ENCODE peak calls at places on chromosomes 7 and 10, in nine cellular contexts. D is neural crest cell; G is fibroblast of mammary gland; B is WTC11; X is Panc1; H is stomach; A is Caco-2; R is CD4-positive, alpha-beta T cell; Z is astrocyte of the spinal cord. C is an unnamed sample.
A peak's percentile ranks its signal among the peaks of the same experiment; 100 is the strongest.

GRCh38 chr10:7471720-7472367 is 61.0 kb upstream of the SFMBT2 start:
- DNase-seq in D (no peak), G (no peak), B (no peak), X (no peak), H (no peak), A (no peak), R (no peak), Z (no peak), C (peak; percentile 26)

GRCh38 chr10:4498763-4499251 is 327.2 kb upstream of the AKR1E2 start:
- DNase-seq in D (no peak), G (peak; percentile 97), B (no peak), X (peak; percentile 10), H (no peak), A (no peak), R (no peak), Z (peak; percentile 95), C (no peak)

GRCh38 chr10:117555017-117555416 is 12.5 kb downstream of the EMX2 start:
- DNase-seq in D (no peak), G (no peak), B (no peak), X (no peak), H (no peak), A (no peak), R (no peak), Z (no peak), C (no peak)

GRCh38 chr10:34157501-34157900 is 657.6 kb downstream of the PARD3 start:
- DNase-seq in D (no peak), G (peak; percentile 88), B (no peak), X (no peak), H (no peak), A (no peak), R (no peak), Z (no peak), C (no peak)

GRCh38 chr7:83478601-83479000 is 170.3 kb downstream of the SEMA3E start:
- DNase-seq in D (no peak), G (no peak), B (no peak), X (no peak), H (no peak), A (no peak), R (no peak), Z (no peak), C (no peak)

GRCh38 chr7:121440857-121441503 is 44.9 kb upstream of the FAM3C start:
- DNase-seq in D (no peak), G (no peak), B (no peak), X (no peak), H (no peak), A (no peak), R (no peak), Z (no peak), C (no peak)

GRCh38 chr7:25636871-25637283 is 408.6 kb upstream of the NPVF start:
- DNase-seq in D (no peak), G (no peak), B (no peak), X (no peak), H (no peak), A (no peak), R (no peak), Z (no peak), C (no peak)

GRCh38 chr10:119762035-119762434 is 36.2 kb downstream of the INPP5F start:
- DNase-seq in D (no peak), G (no peak), B (no peak), X (no peak), H (no peak), A (no peak), R (no peak), Z (no peak), C (no peak)

DNA sequence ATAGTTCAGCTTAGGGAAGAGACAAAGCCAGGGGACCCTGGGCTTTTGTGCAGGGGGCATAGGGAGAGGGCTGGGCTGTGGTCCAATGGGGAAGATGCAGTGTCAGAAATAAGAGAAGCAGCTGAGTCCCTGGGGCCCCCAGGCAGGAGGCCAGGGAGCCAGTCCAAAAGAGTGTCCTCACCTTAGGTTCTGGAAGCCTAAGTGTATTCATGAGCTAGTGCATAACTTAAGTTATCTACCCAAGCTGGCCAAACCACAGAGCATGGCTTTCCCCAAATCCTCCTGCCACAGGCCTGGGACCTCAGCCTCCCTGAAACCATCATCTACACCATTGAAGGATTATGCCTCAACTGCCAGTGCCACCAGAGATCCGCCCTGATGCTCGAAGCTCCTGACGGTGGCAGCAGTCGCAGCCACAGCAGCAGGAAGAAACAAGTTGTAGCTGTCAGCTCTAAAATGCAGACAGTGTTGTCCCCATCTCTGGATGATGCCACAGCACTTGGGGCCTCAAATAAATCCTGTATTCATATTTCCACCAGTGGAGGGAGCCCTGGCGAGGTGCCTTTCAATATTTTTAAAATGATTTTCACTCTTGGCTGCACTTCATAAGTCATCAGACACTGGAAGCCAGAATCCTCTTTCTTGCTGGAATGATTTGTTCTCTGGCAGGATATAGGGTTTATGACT is 574.6 kb downstream of the GRID1 start:
- DNase-seq in D (no peak), G (peak; percentile 14), B (no peak), X (no peak), H (no peak), A (no peak), R (no peak), Z (peak; percentile 1), C (no peak)
- TF ChIP-seq CTCF in D (peak; percentile 39), G (peak; percentile 8), B (no peak), X (peak; percentile 59), H (no peak), A (no peak), R (no peak), Z (peak; percentile 14), C (peak; percentile 12)

GRCh38 chr10:13056461-13057077 is 43.4 kb upstream of the OPTN start:
- DNase-seq in D (no peak), G (peak; percentile 25), B (no peak), X (no peak), H (no peak), A (no peak), R (no peak), Z (peak; percentile 25), C (peak; percentile 26)
- TF ChIP-seq CTCF in D (peak; percentile 60), G (peak; percentile 43), B (no peak), X (peak; percentile 71), H (no peak), A (peak; percentile 64), R (no peak), Z (peak; percentile 54), C (no peak)

DNA sequence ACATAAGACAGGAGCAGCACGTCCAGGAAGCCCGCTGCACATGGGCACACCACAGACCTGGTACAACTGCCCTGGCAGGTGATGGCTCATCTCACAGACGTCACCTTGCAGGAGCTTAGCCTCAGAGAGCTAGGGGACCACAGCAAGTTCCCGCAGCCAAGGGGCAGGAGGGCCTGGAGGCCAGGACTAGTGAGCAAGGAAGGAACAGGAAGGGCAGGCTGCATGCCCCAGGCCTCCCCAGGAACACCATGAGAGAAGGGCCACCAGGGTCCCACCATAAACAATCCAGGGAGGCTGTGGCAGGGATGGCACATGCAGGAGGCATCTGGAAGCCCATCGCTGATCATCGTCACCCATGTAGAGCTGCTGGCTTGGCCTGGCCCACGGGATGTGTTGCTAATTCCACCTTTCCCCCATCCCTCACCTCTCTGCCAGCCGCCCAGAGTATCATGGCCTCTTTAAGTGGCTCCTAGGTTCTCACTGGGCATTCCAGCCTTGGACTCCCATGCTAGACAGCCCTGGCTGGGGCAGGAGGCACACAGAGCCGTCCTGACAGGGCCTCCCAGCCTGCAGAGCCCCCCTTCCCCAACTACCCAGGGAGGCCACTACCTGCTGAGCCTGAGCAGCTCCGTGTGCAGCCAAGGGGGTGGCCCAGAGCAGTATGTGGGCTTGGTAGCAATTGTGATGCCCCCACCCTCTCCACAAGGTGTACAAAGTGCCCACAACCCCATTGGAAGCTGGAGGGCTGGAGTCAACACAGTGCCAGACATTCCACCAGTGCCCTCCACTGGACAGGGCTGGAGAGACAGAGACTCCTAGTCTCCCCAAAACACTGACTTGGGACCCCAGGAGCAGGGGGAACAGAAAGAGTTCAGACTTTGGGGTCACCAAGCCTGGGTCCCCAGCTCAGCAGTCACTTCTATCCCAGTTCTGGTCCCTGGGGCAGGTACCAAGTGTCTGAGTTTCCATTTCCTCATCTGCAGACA is 35.5 kb downstream of the GRID1 start:
- DNase-seq in D (no peak), G (no peak), B (no peak), X (no peak), H (no peak), A (peak; percentile 26), R (no peak), Z (no peak), C (peak; percentile 10)
- TF ChIP-seq CTCF in D (no peak), G (no peak), B (no peak), X (no peak), H (no peak), A (no peak), R (no peak), Z (no peak), C (no peak)

GRCh38 chr7:153433223-153433622 is 619.0 kb upstream of the DPP6 start:
- DNase-seq in D (no peak), G (no peak), B (no peak), X (no peak), H (no peak), A (no peak), R (no peak), Z (no peak), C (no peak)

GRCh38 chr7:153430931-153431330 is 621.3 kb upstream of the DPP6 start:
- DNase-seq in D (no peak), G (no peak), B (no peak), X (no peak), H (no peak), A (no peak), R (no peak), Z (no peak), C (no peak)

GRCh38 chr7:153432056-153432455 is 620.1 kb upstream of the DPP6 start:
- DNase-seq in D (no peak), G (no peak), B (no peak), X (no peak), H (no peak), A (peak; percentile 43), R (no peak), Z (no peak), C (no peak)
- TF ChIP-seq CTCF in D (no peak), G (no peak), B (no peak), X (no peak), H (no peak), A (no peak), R (no peak), Z (no peak), C (no peak)